ENCODE peak calls at places on chromosomes 2 and 18, in six cellular contexts. D, W, O, C, Y and S are unnamed samples.

GRCh38 chr2:204795156-204795555 is 249.9 kb downstream of the PARD3B start:
- DNase-seq in D (no peak), O (no peak), W (peak), C (no peak), Y (peak), S (no peak)

GRCh38 chr2:7666561-7667259 is 749.5 kb downstream of the RNF144A start:
- DNase-seq in O (peak), Y (no peak), W (no peak), D (no peak), C (no peak), S (no peak)

GRCh38 chr2:222730346-222731065 is 59.0 kb downstream of the MOGAT1 start:
- DNase-seq in Y (no peak), D (no peak), O (no peak), W (peak), C (no peak), S (no peak)

GRCh38 chr2:161075701-161076100 is 84.5 kb upstream of the TANK start:
- DNase-seq in Y (no peak), D (no peak), O (no peak), C (no peak), W (no peak), S (no peak)

GRCh38 chr2:233473878-233474277 is 92.7 kb downstream of the USP40 start:
- DNase-seq in D (no peak), C (no peak), W (no peak), Y (no peak), O (no peak), S (no peak)

GRCh38 chr2:134449157-134449556 is 195.3 kb downstream of the MGAT5 start:
- DNase-seq in Y (no peak), O (no peak), C (no peak), W (no peak), D (no peak), S (no peak)

GRCh38 chr18:75208055-75208835 is 694 bp downstream of the PTGR3 start:
- DNase-seq in W (peak), D (no peak), O (peak), C (peak), Y (peak), S (peak)

GRCh38 chr18:13485182-13485581 is 241.2 kb downstream of the FAM210A start:
- DNase-seq in W (no peak), O (no peak), Y (no peak), C (no peak), D (no peak), S (no peak)

GRCh38 chr18:23827681-23828080 is 138.4 kb downstream of the LAMA3 start:
- DNase-seq in W (peak), O (no peak), Y (no peak), C (no peak), D (no peak), S (peak)

GRCh38 chr2:239929504-239929903 is 95.6 kb downstream of the NDUFA10 start:
- DNase-seq in W (no peak), Y (no peak), D (no peak), O (peak), C (peak), S (no peak)

GRCh38 chr2:183105402-183106134 is 18.7 kb upstream of the NUP35 start:
- DNase-seq in O (no peak), W (peak), D (no peak), C (no peak), Y (peak), S (peak)

GRCh38 chr2:179273461-179273962 is 8.9 kb upstream of the SESTD1 start:
- DNase-seq in C (no peak), D (no peak), O (no peak), Y (no peak), W (no peak), S (no peak)

GRCh38 chr2:176527141-176527901 is 258.1 kb downstream of the MTX2 start:
- DNase-seq in D (no peak), W (no peak), C (no peak), O (no peak), Y (peak), S (no peak)

GRCh38 chr2:226078656-226079055 is 679.1 kb downstream of the NYAP2 start:
- DNase-seq in D (no peak), C (no peak), Y (peak), W (peak), O (no peak), S (peak)

GRCh38 chr2:29372185-29372584 is 257.0 kb downstream of the CLIP4 start:
- DNase-seq in W (peak), O (no peak), Y (no peak), C (no peak), D (no peak), S (no peak)

GRCh38 chr2:226758886-226759660 is 40.5 kb downstream of the IRS1 start:
- DNase-seq in D (peak), W (peak), O (no peak), C (no peak), Y (peak), S (peak)

GRCh38 chr2:197097578-197098366 is 171.3 kb upstream of the PGAP1 start:
- DNase-seq in W (peak), C (no peak), D (peak), O (no peak), Y (peak), S (peak)

GRCh38 chr2:224517963-224518362 is 67.2 kb downstream of the CUL3 start:
- DNase-seq in Y (peak), D (no peak), C (no peak), W (no peak), O (no peak), S (no peak)

GRCh38 chr2:224518806-224519580 is 66.2 kb downstream of the CUL3 start:
- DNase-seq in C (no peak), W (peak), Y (peak), O (no peak), D (peak), S (peak)

GRCh38 chr2:224524657-224525056 is 60.5 kb downstream of the CUL3 start:
- DNase-seq in O (no peak), C (no peak), W (no peak), D (no peak), Y (no peak), S (no peak)

GRCh38 chr2:224520064-224520463 is 65.1 kb downstream of the CUL3 start:
- DNase-seq in W (peak), O (no peak), D (peak), Y (peak), C (no peak), S (peak)

DNA sequence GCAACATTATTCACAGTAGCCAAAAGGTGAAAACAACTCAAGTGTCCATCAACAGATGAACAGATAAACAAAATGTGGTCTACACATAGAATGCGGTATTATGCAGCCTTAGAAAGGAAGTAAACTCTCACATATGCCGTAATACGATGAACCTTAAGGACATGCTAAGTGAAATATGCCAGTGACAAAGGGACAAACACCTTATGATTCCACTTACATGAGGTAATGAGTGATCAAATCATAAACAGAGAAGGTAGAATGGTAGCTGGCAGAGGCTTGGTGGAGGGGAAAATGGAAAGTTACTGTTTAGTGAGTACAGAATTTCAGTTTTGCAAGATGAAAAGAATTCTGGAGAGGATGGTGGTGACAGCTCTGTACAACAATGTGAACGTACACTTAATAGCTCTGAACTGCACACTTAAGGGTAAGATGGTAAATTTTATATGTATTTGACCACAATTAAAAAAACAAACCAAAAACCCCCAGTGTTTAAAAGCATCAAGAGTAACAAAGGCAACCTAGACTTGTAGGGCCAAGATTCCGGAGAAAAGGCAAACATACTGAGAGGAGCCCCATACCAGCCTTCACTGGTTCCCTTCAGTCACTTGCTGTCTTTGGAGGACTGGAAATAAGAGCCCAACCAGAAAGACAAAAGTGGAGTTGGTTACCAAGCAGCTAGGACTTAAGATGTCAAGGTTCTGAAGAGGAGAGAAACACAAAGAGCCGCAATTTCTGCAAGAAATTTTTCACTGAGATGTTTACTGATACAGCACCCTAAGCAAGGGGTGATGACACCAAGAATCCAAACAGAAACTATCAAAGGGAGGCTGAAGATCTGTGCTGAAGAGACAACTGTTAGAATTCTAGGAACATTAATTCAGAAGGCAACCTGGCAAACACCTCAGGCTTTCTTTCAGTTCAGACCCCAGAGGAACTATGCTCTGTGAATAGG is 61.3 kb downstream of the CUL3 start:
- DNase-seq in W (peak), D (no peak), C (no peak), O (no peak), Y (no peak), S (no peak)
- H3K4me3 ChIP-seq in W (no peak), D (no peak), C (no peak), O (no peak), Y (no peak), S (no peak)

GRCh38 chr2:79916285-79916684 is 388.3 kb downstream of the LRRTM1 start:
- DNase-seq in O (no peak), Y (no peak), W (no peak), C (no peak), D (no peak), S (no peak)
- H3K4me3 ChIP-seq in O (no peak), Y (no peak), W (no peak), C (no peak), D (no peak), S (no peak)

GRCh38 chr2:144511945-144512344 is 8.0 kb downstream of the ZEB2 start:
- DNase-seq in C (no peak), W (no peak), O (no peak), D (no peak), Y (no peak), S (no peak)
- H3K4me3 ChIP-seq in C (peak), W (no peak), O (no peak), D (no peak), Y (peak), S (no peak)

GRCh38 chr2:65033178-65033577 is 23.0 kb upstream of the CEP68 start:
- DNase-seq in O (no peak), Y (peak), D (no peak), C (no peak), W (no peak), S (no peak)

GRCh38 chr2:65030481-65030880 is 25.7 kb upstream of the CEP68 start:
- DNase-seq in D (no peak), C (no peak), O (no peak), Y (no peak), W (no peak), S (no peak)

GRCh38 chr2:65030933-65031332 is 25.3 kb upstream of the CEP68 start:
- DNase-seq in W (no peak), Y (no peak), O (no peak), C (no peak), D (no peak), S (no peak)

GRCh38 chr2:65031341-65032015 is 24.7 kb upstream of the CEP68 start:
- DNase-seq in D (no peak), W (no peak), O (no peak), C (no peak), Y (no peak), S (no peak)

GRCh38 chr2:65032016-65032975 is 23.9 kb upstream of the CEP68 start:
- DNase-seq in O (no peak), W (no peak), C (no peak), Y (no peak), D (no peak), S (no peak)
- H3K4me3 ChIP-seq in O (no peak), W (no peak), C (peak), Y (no peak), D (no peak), S (no peak)

GRCh38 chr2:199468561-199469513 is 11.1 kb upstream of the SATB2 start:
- DNase-seq in Y (no peak), O (no peak), C (no peak), D (no peak), W (no peak), S (no peak)
- H3K4me3 ChIP-seq in Y (no peak), O (no peak), C (no peak), D (no peak), W (no peak), S (no peak)